ENCODE peak calls at places on chromosome 9, in four cellular contexts. Q is progenitor cell of endocrine pancreas, F is breast epithelium, W is H1. V is an unnamed sample.

GRCh38 chr9:84949969-84950368 is 280.4 kb downstream of the NTRK2 start:
- DNase-seq in Q (no peak), F (no peak), W (no peak), V (no peak)

GRCh38 chr9:37239224-37239859 is 119.0 kb downstream of the ZCCHC7 start:
- DNase-seq in Q (no peak), F (no peak), W (no peak), V (no peak)

GRCh38 chr9:79936336-79936735 is 364.6 kb downstream of the TLE4 start:
- DNase-seq in Q (no peak), F (no peak), W (no peak), V (no peak)

GRCh38 chr9:123169926-123170325 is 98.5 kb downstream of the STRBP start:
- DNase-seq in Q (no peak), F (no peak), W (no peak), V (no peak)

GRCh38 chr9:137550241-137550621 is at the start of gene PNPLA7:
- DNase-seq in Q (peak), F (peak), W (peak), V (peak)

GRCh38 chr9:98360176-98360708 is 104.8 kb upstream of the TBC1D2 start:
- DNase-seq in Q (no peak), F (no peak), W (no peak), V (no peak)

GRCh38 chr9:33159760-33160127 is 7.4 kb downstream of the B4GALT1 start:
- DNase-seq in Q (no peak), F (no peak), W (no peak), V (no peak)

GRCh38 chr9:79711874-79712273 is 140.1 kb downstream of the TLE4 start:
- DNase-seq in Q (no peak), F (no peak), W (no peak), V (no peak)

GRCh38 chr9:20024159-20024571 is 235.3 kb upstream of the SLC24A2 start:
- DNase-seq in Q (no peak), F (no peak), W (no peak), V (no peak)

GRCh38 chr9:134493471-134494272 is 147.9 kb upstream of the COL5A1 start:
- DNase-seq in Q (no peak), F (peak), W (no peak), V (no peak)

GRCh38 chr9:8208465-8208864 is 408.9 kb upstream of the DMAC1 start:
- DNase-seq in Q (no peak), F (no peak), W (no peak), V (no peak)

GRCh38 chr9:74125916-74126315 is 371.2 kb upstream of the RORB start:
- DNase-seq in Q (no peak), F (no peak), W (no peak), V (no peak)

GRCh38 chr9:120030847-120031246 is 549.1 kb downstream of the CDK5RAP2 start:
- DNase-seq in Q (no peak), F (no peak), W (no peak), V (no peak)

GRCh38 chr9:120038342-120038741 is 541.6 kb downstream of the CDK5RAP2 start:
- DNase-seq in Q (no peak), F (no peak), W (no peak), V (no peak)

DNA sequence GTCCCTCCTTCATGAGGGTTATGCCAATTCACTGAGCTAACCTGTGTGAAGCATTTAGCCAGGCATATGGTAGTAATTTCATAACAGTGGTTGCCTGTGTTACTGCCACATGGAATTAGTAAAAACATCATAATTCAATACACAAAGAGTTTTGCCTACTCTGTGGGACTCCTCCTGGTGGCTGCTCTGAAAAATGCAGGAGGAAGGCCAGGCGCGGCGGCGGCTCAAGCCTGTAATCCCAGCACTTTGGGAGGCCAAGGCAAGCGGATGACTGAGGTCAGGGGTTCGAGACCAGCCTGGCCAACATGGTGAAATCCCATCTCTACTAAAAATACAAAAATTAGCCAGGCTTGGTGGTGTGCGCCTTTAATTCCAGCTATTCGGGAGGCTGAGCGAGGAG is 547.3 kb downstream of the CDK5RAP2 start:
- DNase-seq in Q (no peak), F (no peak), W (no peak), V (no peak)
- TF ChIP-seq CTCF in Q (peak), F (no peak), W (peak), V (peak)

DNA sequence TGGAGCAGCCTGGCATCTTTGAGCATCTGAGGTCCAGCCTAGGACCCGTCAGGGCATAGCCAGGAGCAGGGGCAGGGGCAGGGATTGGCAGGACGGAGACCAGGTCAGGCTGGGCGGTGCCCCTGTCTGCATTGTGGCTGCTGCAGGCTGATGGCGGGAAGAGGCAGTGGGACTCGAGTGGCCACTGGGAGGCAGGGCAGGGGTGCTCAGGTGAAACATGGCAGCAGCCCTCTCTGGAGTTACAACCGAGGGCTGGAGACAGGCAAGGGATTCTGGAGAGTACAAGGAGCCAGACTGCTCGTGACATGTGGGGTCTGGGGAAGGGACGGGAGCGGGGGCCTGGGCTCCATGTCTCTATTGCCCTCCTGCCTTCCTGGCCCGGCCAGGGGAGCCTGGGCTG is 97.4 kb upstream of the RAPGEF1 start:
- DNase-seq in Q (no peak), F (no peak), W (no peak), V (no peak)
- TF ChIP-seq CTCF in Q (peak), F (no peak), W (peak), V (no peak)

GRCh38 chr9:109414125-109414785 is 83.9 kb downstream of the PTPN3 start:
- DNase-seq in Q (no peak), F (no peak), W (no peak), V (no peak)
- TF ChIP-seq CTCF in Q (no peak), F (no peak), W (peak), V (no peak)

GRCh38 chr9:127575875-127576778 is 36.0 kb upstream of the STXBP1 start:
- DNase-seq in Q (no peak), F (no peak), W (no peak), V (no peak)

GRCh38 chr9:127580879-127581278 is 31.2 kb upstream of the STXBP1 start:
- DNase-seq in Q (no peak), F (no peak), W (no peak), V (no peak)

GRCh38 chr9:127578627-127578951 is 33.5 kb upstream of the STXBP1 start:
- DNase-seq in Q (no peak), F (no peak), W (no peak), V (no peak)

GRCh38 chr9:127580371-127580770 is 31.7 kb upstream of the STXBP1 start:
- DNase-seq in Q (no peak), F (no peak), W (no peak), V (no peak)

GRCh38 chr9:127578952-127579853 is 32.9 kb upstream of the STXBP1 start:
- DNase-seq in Q (no peak), F (peak), W (no peak), V (no peak)
- TF ChIP-seq CTCF in Q (no peak), F (no peak), W (peak), V (no peak)

GRCh38 chr9:116055536-116055935 is 98.1 kb upstream of the PAPPA start:
- DNase-seq in Q (no peak), F (no peak), W (no peak), V (no peak)

GRCh38 chr9:116049506-116049905 is 104.1 kb upstream of the PAPPA start:
- DNase-seq in Q (no peak), F (no peak), W (no peak), V (no peak)

GRCh38 chr9:116057371-116057770 is 96.2 kb upstream of the PAPPA start:
- DNase-seq in Q (no peak), F (no peak), W (no peak), V (no peak)

GRCh38 chr9:116048072-116048471 is 105.5 kb upstream of the PAPPA start:
- DNase-seq in Q (no peak), F (no peak), W (no peak), V (no peak)

DNA sequence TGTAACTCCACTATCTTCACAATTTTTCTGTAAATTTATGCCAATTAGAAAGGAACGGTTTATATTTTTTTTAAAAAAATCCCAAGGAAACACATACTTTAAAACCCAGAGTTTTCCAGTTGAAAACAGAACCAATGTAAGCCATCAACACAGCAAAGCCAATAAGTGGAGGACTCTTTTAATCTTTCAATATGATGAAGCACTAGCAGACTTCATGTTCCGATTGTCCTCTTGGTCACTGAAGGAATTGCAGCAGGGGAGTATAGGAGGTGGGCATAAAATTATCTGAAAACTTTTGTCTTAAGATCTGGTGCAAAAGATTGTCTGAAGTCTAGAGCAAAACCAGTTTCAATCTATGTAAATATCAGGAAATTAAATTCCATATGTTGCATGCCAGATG is 102.1 kb upstream of the PAPPA start:
- DNase-seq in Q (no peak), F (no peak), W (no peak), V (no peak)
- TF ChIP-seq CTCF in Q (no peak), F (no peak), W (no peak), V (peak)

DNA sequence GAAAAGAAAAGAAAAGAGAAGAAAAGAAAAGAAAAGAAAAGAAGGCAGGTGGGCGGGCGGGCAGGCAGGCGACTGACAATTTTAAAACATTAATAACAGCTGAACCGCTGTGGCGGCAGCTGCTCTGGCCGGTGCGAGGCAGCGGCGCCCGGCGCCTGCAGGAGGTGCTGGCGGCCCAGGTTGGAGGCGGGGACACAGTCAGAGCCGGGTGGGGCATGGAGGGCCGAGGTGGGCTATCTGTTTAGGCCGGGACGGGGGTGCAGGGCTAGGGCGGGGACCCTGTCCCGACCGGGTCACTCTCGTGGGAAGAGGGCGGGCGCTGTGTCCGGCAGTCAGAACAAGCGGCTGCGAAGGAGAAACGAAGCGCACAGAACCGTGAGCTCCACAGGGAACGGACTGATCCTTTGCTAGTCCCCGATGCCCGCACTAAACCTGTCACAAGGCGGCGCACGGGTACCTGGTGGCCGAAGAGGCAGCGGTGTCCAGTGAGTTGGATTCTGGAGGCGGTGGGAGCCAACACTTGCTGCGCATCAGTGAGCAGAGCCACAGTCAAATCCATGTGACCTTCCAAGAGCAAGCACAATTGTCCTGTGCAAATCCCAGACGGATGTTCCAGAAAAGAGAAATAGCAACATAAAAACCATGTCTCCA is 13.6 kb upstream of the ALDOB start:
- DNase-seq in Q (peak), F (peak), W (peak), V (peak)
- TF ChIP-seq CTCF in Q (peak), F (no peak), W (peak), V (peak)

GRCh38 chr9:92138157-92138959 is 23.1 kb upstream of the SPTLC1 start:
- DNase-seq in Q (peak), F (no peak), W (no peak), V (peak)
- TF ChIP-seq CTCF in Q (peak), F (no peak), W (peak), V (peak)

GRCh38 chr9:129620669-129621295 is at the start of gene C9orf50:
- DNase-seq in Q (no peak), F (no peak), W (no peak), V (no peak)

GRCh38 chr9:129624168-129624759 is 1.7 kb upstream of the NTMT1 start:
- DNase-seq in Q (peak), F (no peak), W (no peak), V (no peak)

GRCh38 chr9:129617167-129617566 is 3.7 kb downstream of the C9orf50 start:
- DNase-seq in Q (no peak), F (no peak), W (no peak), V (no peak)

GRCh38 chr9:129623331-129623730 is 2.4 kb upstream of the C9orf50 start:
- DNase-seq in Q (no peak), F (no peak), W (no peak), V (no peak)

DNA sequence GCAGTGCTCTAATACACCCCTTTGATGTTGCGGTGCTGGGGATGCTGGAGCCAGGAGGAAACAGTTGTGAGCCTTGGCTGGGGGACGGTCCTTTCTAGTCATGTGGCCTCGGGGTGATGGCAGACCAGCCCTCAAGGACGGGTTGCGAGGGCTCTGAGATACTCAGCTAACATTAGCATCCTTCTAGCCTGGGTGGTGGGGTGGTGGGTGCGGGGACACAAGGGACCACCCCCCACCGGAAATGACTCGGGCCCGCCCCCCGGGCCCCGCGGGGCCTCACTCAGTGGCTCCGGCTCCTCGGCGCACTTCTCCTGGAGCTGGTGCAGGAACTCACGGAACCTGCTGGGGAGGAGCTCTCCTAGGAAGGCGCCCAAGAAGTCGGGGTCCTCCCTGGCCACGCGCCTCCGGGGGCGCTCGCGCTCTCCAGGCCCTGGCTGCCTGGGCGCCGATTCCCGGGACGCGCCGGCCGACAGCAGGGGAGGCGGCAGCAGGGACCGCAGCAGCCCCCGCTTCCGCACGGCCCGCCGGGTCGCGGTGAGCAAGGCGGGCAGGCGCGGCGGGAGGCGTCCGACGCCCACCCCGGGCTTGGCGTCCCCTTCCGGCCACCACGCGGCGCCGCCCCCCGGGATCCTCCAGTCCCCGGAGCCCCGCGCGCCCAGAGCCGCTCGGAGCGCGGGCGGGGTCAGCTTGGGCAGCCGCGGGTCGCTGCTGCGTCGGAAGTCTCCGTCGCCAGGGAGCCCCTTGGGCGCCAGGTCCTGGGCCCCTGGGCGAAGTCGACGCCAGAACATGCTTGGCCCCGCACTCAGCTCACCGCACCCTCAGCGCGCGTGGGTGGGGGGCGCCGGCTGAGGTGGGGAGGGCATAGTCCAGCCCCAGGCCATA is 873 bp downstream of the C9orf50 start:
- DNase-seq in Q (peak), F (no peak), W (no peak), V (peak)
- TF ChIP-seq CTCF in Q (peak), F (no peak), W (no peak), V (no peak)

V was measured in mesothelial cell of epicardium.